ENCODE peak calls at places on chromosomes 2 and 18, in nine cellular contexts. One of them, this sample, is unnamed.

GRCh38 chr18:55247032-55247431 is 287.8 kb upstream of the CCDC68 start:
- DNase-seq in transverse colon: no peak
- DNase-seq in A549: no peak
- DNase-seq in ovary: no peak
- DNase-seq in SK-N-SH: no peak
- DNase-seq in upper lobe of left lung: no peak
- DNase-seq in K562: no peak
- DNase-seq in stomach: no peak
- DNase-seq in tibial nerve: no peak
- DNase-seq in this sample: no peak

GRCh38 chr2:58428553-58429284 is 187.6 kb upstream of the FANCL start:
- DNase-seq in transverse colon: no peak
- DNase-seq in A549: peak; percentile 21
- DNase-seq in ovary: peak; percentile 13
- DNase-seq in SK-N-SH: peak; percentile 91
- DNase-seq in upper lobe of left lung: peak; percentile 73
- DNase-seq in K562: no peak
- DNase-seq in stomach: no peak
- DNase-seq in tibial nerve: no peak
- DNase-seq in this sample: no peak

GRCh38 chr2:189477756-189478155 is 36.5 kb downstream of the WDR75 start:
- DNase-seq in transverse colon: no peak
- DNase-seq in A549: no peak
- DNase-seq in ovary: no peak
- DNase-seq in SK-N-SH: no peak
- DNase-seq in upper lobe of left lung: no peak
- DNase-seq in K562: no peak
- DNase-seq in stomach: no peak
- DNase-seq in tibial nerve: no peak
- DNase-seq in this sample: no peak

GRCh38 chr2:232268631-232269030 is 109.9 kb upstream of the ALPP start:
- DNase-seq in transverse colon: no peak
- DNase-seq in A549: no peak
- DNase-seq in ovary: no peak
- DNase-seq in SK-N-SH: no peak
- DNase-seq in upper lobe of left lung: no peak
- DNase-seq in K562: no peak
- DNase-seq in stomach: no peak
- DNase-seq in tibial nerve: no peak
- DNase-seq in this sample: no peak

GRCh38 chr2:207528980-207529329 is 807 bp upstream of the CREB1 start:
- DNase-seq in transverse colon: peak; percentile 53
- DNase-seq in A549: peak; percentile 50
- DNase-seq in ovary: no peak
- DNase-seq in SK-N-SH: no peak
- DNase-seq in upper lobe of left lung: no peak
- DNase-seq in K562: peak; percentile 29
- DNase-seq in stomach: peak; percentile 31
- DNase-seq in tibial nerve: no peak
- DNase-seq in this sample: no peak

GRCh38 chr18:72762505-72763122 is 105.2 kb downstream of the NETO1 start:
- DNase-seq in transverse colon: no peak
- DNase-seq in A549: peak; percentile 6
- DNase-seq in ovary: no peak
- DNase-seq in SK-N-SH: peak; percentile 30
- DNase-seq in upper lobe of left lung: no peak
- DNase-seq in K562: peak; percentile 22
- DNase-seq in stomach: no peak
- DNase-seq in tibial nerve: no peak
- DNase-seq in this sample: no peak

GRCh38 chr2:172282944-172283343 is 144.4 kb upstream of the ITGA6 start:
- DNase-seq in transverse colon: no peak
- DNase-seq in A549: no peak
- DNase-seq in ovary: no peak
- DNase-seq in SK-N-SH: no peak
- DNase-seq in upper lobe of left lung: no peak
- DNase-seq in K562: no peak
- DNase-seq in stomach: no peak
- DNase-seq in tibial nerve: no peak
- DNase-seq in this sample: no peak

GRCh38 chr2:23647563-23647962 is 262.6 kb downstream of the KLHL29 start:
- DNase-seq in transverse colon: no peak
- DNase-seq in A549: no peak
- DNase-seq in ovary: no peak
- DNase-seq in SK-N-SH: no peak
- DNase-seq in upper lobe of left lung: no peak
- DNase-seq in K562: no peak
- DNase-seq in stomach: no peak
- DNase-seq in tibial nerve: no peak
- DNase-seq in this sample: no peak

DNA sequence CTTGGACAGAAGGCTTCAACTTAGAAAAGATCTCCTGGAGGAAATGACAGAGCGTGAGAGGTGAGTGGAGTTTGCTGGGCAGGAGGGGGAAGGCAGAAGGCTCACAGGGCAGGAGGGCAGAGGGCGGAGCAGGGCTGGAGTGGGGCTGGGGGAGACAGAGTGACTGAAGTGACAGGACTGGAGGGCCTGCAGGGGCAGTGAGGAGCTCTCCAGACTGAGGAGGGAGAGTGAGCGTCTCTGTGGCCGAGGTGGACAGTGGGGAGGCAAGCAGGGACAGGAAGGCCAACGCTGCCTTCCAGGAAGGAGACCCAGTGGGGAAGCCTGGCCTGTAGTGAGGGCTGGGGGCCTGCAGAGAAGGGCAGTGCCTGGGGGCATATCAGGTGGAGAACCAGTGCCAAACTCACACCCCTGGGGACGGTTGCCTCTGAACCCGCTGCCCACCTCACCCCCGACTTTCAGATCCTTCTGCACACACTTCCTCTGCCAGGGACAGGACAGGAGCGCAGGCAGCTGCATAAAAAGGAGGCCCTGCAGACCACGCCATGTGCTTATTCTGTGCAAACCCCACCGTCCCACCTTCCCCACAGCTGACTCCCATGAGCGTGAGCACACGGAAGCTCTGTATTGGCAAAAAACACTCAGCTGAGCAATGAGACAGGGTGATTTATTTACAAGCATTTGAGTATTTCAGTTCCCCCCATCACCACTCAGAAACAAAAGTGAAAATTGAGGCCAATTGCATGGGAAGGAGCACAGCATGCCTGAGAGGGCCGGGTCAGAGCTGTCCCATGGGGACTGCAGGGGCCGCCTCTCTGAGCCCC is 244.3 kb downstream of the FAM210A start:
- DNase-seq in transverse colon: peak; percentile 8
- DNase-seq in A549: no peak
- DNase-seq in ovary: no peak
- DNase-seq in SK-N-SH: no peak
- DNase-seq in upper lobe of left lung: no peak
- DNase-seq in K562: no peak
- DNase-seq in stomach: no peak
- DNase-seq in tibial nerve: no peak
- DNase-seq in this sample: no peak
- TF ChIP-seq EP300 in transverse colon: no peak
- TF ChIP-seq EP300 in A549: no peak
- TF ChIP-seq EP300 in ovary: no peak
- TF ChIP-seq EP300 in SK-N-SH: no peak
- TF ChIP-seq EP300 in upper lobe of left lung: no peak
- TF ChIP-seq EP300 in K562: no peak
- TF ChIP-seq EP300 in stomach: no peak
- TF ChIP-seq EP300 in tibial nerve: no peak
- TF ChIP-seq EP300 in this sample: no peak

GRCh38 chr2:127644661-127645394 is 1.1 kb upstream of the GPR17 start:
- DNase-seq in transverse colon: no peak
- DNase-seq in A549: no peak
- DNase-seq in ovary: no peak
- DNase-seq in SK-N-SH: no peak
- DNase-seq in upper lobe of left lung: no peak
- DNase-seq in K562: no peak
- DNase-seq in stomach: no peak
- DNase-seq in tibial nerve: no peak
- DNase-seq in this sample: no peak

GRCh38 chr2:127642706-127643697 is 3.0 kb upstream of the GPR17 start:
- DNase-seq in transverse colon: no peak
- DNase-seq in A549: no peak
- DNase-seq in ovary: no peak
- DNase-seq in SK-N-SH: no peak
- DNase-seq in upper lobe of left lung: peak; percentile 58
- DNase-seq in K562: no peak
- DNase-seq in stomach: no peak
- DNase-seq in tibial nerve: no peak
- DNase-seq in this sample: no peak

GRCh38 chr2:127641846-127642510 is 4.0 kb upstream of the GPR17 start:
- DNase-seq in transverse colon: no peak
- DNase-seq in A549: no peak
- DNase-seq in ovary: no peak
- DNase-seq in SK-N-SH: no peak
- DNase-seq in upper lobe of left lung: peak; percentile 79
- DNase-seq in K562: no peak
- DNase-seq in stomach: no peak
- DNase-seq in tibial nerve: no peak
- DNase-seq in this sample: no peak

GRCh38 chr2:127645395-127646291 is at the start of gene GPR17:
- DNase-seq in transverse colon: no peak
- DNase-seq in A549: no peak
- DNase-seq in ovary: no peak
- DNase-seq in SK-N-SH: no peak
- DNase-seq in upper lobe of left lung: peak; percentile 73
- DNase-seq in K562: no peak
- DNase-seq in stomach: no peak
- DNase-seq in tibial nerve: no peak
- DNase-seq in this sample: no peak

DNA sequence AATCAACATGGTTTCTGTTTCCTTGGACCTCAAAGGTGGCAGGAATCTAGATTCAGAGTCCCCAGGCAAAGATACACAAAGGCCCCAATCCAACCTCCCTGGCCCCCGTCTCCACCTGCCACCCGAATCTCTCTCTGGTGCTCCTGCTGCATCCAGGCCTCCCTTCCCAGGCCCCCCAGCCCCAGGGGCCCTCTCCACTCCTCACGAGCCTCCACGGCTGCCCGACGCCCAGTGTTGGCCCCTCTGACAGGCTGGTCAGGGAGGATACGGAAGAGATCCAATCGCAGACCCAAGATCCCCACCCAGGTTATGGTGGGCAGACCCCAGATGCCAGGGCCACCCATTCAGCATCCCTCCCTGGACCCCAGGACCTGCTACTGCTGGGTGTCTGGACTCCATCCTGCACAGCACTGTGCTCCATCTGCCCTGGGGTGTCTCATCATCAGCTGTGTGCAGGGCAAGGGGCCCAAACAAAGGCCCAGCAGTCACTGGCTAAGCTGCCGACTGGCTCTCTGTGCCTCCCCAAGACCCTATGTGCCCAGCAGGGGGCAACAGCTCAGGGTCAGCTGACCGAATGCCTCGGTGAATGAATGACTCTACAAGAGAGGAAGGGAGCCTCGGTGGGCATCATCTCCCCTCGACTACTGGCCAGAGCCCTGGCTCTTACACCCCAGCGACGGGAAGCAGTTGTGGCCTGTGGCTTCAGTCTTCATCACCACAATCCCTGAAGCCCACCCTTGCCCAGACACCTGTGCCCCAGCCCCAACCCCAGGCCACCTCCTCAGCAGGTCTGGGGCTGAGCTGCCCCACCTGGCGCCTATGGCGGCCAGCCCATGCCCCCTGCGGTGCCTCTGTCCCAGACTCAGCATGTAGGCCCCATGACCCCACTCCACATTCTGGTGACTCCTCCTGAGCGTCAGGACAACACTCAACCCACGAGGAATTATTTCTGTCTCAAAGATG is 2.0 kb upstream of the GPR17 start:
- DNase-seq in transverse colon: no peak
- DNase-seq in A549: no peak
- DNase-seq in ovary: no peak
- DNase-seq in SK-N-SH: no peak
- DNase-seq in upper lobe of left lung: peak; percentile 68
- DNase-seq in K562: peak; percentile 31
- DNase-seq in stomach: no peak
- DNase-seq in tibial nerve: no peak
- DNase-seq in this sample: no peak
- H3K4me1 ChIP-seq in transverse colon: peaks cover 31% of the 10 kb centered on the region
- H3K4me1 ChIP-seq in A549: peaks cover 13% of the 10 kb centered on the region
- H3K4me1 ChIP-seq in ovary: no peaks in the 10 kb centered on the region
- H3K4me1 ChIP-seq in SK-N-SH: peaks cover 30% of the 10 kb centered on the region
- H3K4me1 ChIP-seq in upper lobe of left lung: peaks cover 78% of the 10 kb centered on the region
- H3K4me1 ChIP-seq in K562: no peaks in the 10 kb centered on the region
- H3K4me1 ChIP-seq in stomach: peaks cover under 1% of the 10 kb centered on the region
- H3K4me1 ChIP-seq in tibial nerve: peaks cover 76% of the 10 kb centered on the region
- H3K4me1 ChIP-seq in this sample: peaks cover 17% of the 10 kb centered on the region

GRCh38 chr2:17106418-17106817 is 411.8 kb downstream of the RAD51AP2 start:
- DNase-seq in transverse colon: no peak
- DNase-seq in A549: no peak
- DNase-seq in ovary: no peak
- DNase-seq in SK-N-SH: no peak
- DNase-seq in upper lobe of left lung: no peak
- DNase-seq in K562: no peak
- DNase-seq in stomach: no peak
- DNase-seq in tibial nerve: no peak
- DNase-seq in this sample: no peak

GRCh38 chr2:17107131-17107530 is 411.1 kb downstream of the RAD51AP2 start:
- DNase-seq in transverse colon: no peak
- DNase-seq in A549: no peak
- DNase-seq in ovary: no peak
- DNase-seq in SK-N-SH: no peak
- DNase-seq in upper lobe of left lung: no peak
- DNase-seq in K562: no peak
- DNase-seq in stomach: no peak
- DNase-seq in tibial nerve: no peak
- DNase-seq in this sample: no peak

GRCh38 chr2:17101091-17101490 is 417.1 kb downstream of the RAD51AP2 start:
- DNase-seq in transverse colon: no peak
- DNase-seq in A549: no peak
- DNase-seq in ovary: no peak
- DNase-seq in SK-N-SH: no peak
- DNase-seq in upper lobe of left lung: no peak
- DNase-seq in K562: no peak
- DNase-seq in stomach: no peak
- DNase-seq in tibial nerve: no peak
- DNase-seq in this sample: no peak

GRCh38 chr2:17101596-17101995 is 416.6 kb downstream of the RAD51AP2 start:
- DNase-seq in transverse colon: no peak
- DNase-seq in A549: no peak
- DNase-seq in ovary: no peak
- DNase-seq in SK-N-SH: no peak
- DNase-seq in upper lobe of left lung: no peak
- DNase-seq in K562: no peak
- DNase-seq in stomach: no peak
- DNase-seq in tibial nerve: no peak
- DNase-seq in this sample: no peak

GRCh38 chr2:17104454-17104853 is 413.8 kb downstream of the RAD51AP2 start:
- DNase-seq in transverse colon: no peak
- DNase-seq in A549: no peak
- DNase-seq in ovary: no peak
- DNase-seq in SK-N-SH: no peak
- DNase-seq in upper lobe of left lung: no peak
- DNase-seq in K562: no peak
- DNase-seq in stomach: no peak
- DNase-seq in tibial nerve: no peak
- DNase-seq in this sample: no peak
- TF ChIP-seq EP300 in transverse colon: no peak
- TF ChIP-seq EP300 in A549: no peak
- TF ChIP-seq EP300 in ovary: no peak
- TF ChIP-seq EP300 in SK-N-SH: no peak
- TF ChIP-seq EP300 in upper lobe of left lung: no peak
- TF ChIP-seq EP300 in K562: no peak
- TF ChIP-seq EP300 in stomach: no peak
- TF ChIP-seq EP300 in tibial nerve: no peak
- TF ChIP-seq EP300 in this sample: no peak

GRCh38 chr2:112591413-112591812 is 7.0 kb downstream of the CHCHD5 start:
- DNase-seq in transverse colon: no peak
- DNase-seq in A549: no peak
- DNase-seq in ovary: no peak
- DNase-seq in SK-N-SH: no peak
- DNase-seq in upper lobe of left lung: no peak
- DNase-seq in K562: no peak
- DNase-seq in stomach: no peak
- DNase-seq in tibial nerve: no peak
- DNase-seq in this sample: no peak
- H3K4me1 ChIP-seq in transverse colon: no peaks in the 10 kb centered on the region
- H3K4me1 ChIP-seq in A549: no peaks in the 10 kb centered on the region
- H3K4me1 ChIP-seq in ovary: no peaks in the 10 kb centered on the region
- H3K4me1 ChIP-seq in SK-N-SH: peaks cover 6% of the 10 kb centered on the region
- H3K4me1 ChIP-seq in upper lobe of left lung: no peaks in the 10 kb centered on the region
- H3K4me1 ChIP-seq in K562: no peaks in the 10 kb centered on the region
- H3K4me1 ChIP-seq in stomach: peaks cover under 1% of the 10 kb centered on the region
- H3K4me1 ChIP-seq in tibial nerve: peaks cover 1% of the 10 kb centered on the region
- H3K4me1 ChIP-seq in this sample: no peaks in the 10 kb centered on the region

This sample was measured in suprapubic skin.